ENCODE peak calls at places on chromosome 19, in five cellular contexts. A is ovary, T is SK-N-SH, R is tibial nerve, Z is stomach. E is an unnamed sample. For H3K36me3, the result is how much of the 10 kb centered on the place peaks cover.

GRCh38 chr19:46241676-46242075 is 12.1 kb downstream of the IGFL1 start:
- DNase-seq in A (no peak), T (no peak), R (no peak), Z (no peak), E (no peak)

GRCh38 chr19:51179297-51179696 is 37.2 kb downstream of the SIGLEC7 start:
- DNase-seq in A (no peak), T (no peak), R (no peak), Z (no peak), E (no peak)

GRCh38 chr19:42277821-42278809 is 9.1 kb downstream of the CIC start:
- DNase-seq in A (peak), T (peak), R (no peak), Z (no peak), E (peak)

GRCh38 chr19:42596391-42597071 is 1.8 kb upstream of the CEACAM8 start:
- DNase-seq in A (no peak), T (peak), R (no peak), Z (peak), E (no peak)

GRCh38 chr19:42226886-42227285 is 6.8 kb downstream of the ZNF526 start:
- DNase-seq in A (no peak), T (no peak), R (no peak), Z (no peak), E (no peak)

GRCh38 chr19:50703915-50704548 is 15.6 kb downstream of the SHANK1 start:
- DNase-seq in A (no peak), T (no peak), R (no peak), Z (no peak), E (no peak)

GRCh38 chr19:35408284-35409171 is 37.7 kb downstream of the GPR42 start:
- DNase-seq in A (no peak), T (no peak), R (no peak), Z (no peak), E (no peak)

GRCh38 chr19:48964205-48965032 is 690 bp upstream of the FTL start:
- DNase-seq in A (no peak), T (no peak), R (no peak), Z (peak), E (no peak)

GRCh38 chr19:5607318-5608270 is 15.0 kb downstream of the SAFB2 start:
- DNase-seq in A (no peak), T (no peak), R (no peak), Z (no peak), E (no peak)
- H3K36me3 ChIP-seq in A (under half), T (half or more), R (half or more), Z (half or more), E (half or more)

DNA sequence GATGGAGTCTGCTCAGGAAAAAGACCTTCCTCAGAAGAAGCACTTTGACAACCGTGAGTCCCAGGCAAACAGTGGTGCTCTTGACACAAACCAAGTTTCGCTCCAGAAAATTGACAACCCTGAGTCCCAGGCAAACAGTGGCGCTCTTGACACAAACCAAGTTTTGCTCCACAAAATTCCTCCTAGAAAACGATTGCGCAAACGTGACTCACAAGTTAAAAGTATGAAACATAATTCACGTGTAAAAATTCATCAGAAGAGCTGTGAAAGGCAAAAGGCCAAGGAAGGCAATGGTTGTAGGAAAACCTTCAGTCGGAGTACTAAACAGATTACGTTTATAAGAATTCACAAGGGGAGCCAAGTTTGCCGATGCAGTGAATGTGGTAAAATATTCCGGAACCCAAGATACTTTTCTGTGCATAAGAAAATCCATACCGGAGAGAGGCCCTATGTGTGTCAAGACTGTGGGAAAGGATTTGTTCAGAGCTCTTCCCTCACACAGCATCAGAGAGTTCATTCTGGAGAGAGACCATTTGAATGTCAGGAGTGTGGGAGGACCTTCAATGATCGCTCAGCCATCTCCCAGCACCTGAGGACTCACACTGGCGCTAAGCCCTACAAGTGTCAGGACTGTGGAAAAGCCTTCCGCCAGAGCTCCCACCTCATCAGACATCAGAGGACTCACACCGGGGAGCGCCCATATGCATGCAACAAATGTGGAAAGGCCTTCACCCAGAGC is 16.2 kb upstream of the ZNF544 start:
- DNase-seq in A (no peak), T (no peak), R (no peak), Z (no peak), E (no peak)
- H3K4me3 ChIP-seq in A (no peak), T (no peak), R (no peak), Z (no peak), E (no peak)

DNA sequence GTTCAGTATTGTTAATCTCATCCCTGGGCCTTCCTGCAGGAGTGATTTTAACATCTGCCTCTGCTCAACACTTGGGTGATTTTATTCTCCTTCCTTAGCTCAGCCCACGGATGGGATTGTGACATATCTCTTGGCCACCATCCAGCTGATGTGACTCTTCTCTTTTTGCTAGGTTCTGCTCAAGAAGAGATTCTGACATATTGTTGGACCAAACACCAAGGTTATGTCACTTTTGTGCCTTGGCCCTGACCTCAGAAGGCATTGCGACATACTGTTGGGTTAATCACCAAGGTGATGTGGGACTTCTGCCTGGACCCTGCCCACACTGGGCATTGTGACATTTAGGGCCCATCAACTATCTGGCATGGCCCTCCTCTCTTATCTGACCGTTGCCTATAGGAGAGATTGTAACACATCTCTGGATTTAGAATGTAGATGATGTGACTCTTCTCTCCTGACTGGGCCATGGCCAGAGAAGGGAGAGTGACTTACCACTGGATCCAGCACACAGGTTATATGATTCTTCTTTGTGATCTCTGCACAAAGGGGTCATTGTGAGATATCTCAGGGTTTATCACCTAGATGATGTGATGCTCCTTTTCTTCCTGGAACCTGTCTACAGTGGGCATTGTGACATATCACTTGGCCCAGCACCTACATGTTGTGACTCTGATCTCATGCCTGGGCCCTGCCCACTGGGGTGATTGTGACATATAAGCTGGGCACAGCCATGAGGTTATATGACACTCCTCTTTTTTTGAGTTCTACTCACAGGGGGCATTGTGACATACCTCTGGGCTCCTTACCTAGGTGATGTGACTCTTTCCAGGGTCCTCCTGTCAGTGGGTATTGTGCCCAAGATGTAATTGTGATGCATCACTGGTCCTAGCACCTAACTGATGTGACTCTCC is 88.8 kb downstream of the ZNF429 start:
- DNase-seq in A (no peak), T (no peak), R (no peak), Z (no peak), E (no peak)
- TF ChIP-seq EP300 in A (no peak), T (no peak), R (no peak), Z (no peak), E (no peak)

DNA sequence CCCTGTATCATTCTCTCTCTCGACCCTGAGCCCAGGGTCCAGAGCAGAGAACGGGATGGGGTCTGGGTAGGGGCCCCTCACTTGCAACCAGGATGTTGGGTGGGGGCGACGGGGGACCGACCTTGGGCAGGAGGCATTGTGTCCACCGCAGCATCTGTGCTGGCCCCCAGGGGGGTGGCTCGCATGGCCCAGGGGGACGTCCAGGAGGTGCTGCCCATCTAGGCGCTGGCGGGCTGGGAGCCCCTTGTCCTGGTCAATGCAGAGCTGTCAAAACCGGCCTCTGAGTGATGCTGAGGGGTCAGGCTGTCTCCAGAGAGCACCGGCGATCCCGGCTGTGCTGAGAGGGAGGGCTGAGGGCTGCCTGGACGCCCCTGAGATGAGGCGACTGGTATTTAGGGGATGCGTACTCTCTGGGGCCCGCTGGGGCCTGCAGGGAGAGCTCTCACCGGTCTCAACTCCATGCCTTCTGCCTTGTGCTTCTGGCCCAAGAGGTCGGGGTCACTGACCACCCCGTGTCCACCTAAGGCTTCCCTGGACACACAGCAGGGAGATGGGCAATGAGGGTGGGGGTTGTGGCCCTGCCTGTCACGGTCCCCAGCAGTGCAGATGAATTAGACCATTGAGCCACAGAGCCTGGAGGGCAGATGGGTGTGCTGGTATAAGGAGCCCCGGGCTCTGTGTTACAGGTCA is 8.5 kb downstream of the RPS9 start:
- DNase-seq in A (peak), T (peak), R (no peak), Z (no peak), E (no peak)
- H3K36me3 ChIP-seq in A (under half), T (under half), R (under half), Z (under half), E (under half)

DNA sequence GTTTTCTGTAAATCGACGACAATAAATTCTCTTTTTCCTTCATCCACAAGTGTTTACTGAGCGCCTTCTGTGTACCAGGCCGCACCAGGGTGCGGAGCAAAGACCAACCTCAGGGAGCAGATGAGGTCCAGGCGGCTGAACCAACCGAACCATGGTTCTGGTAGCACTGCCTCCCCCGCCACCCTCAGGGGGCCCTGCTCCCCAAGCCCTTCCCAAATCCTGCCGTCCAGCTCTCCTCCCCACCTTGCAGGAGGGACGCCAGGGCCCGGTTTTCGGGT is 5.1 kb downstream of the RNF225 start:
- DNase-seq in A (no peak), T (no peak), R (no peak), Z (no peak), E (no peak)
- H3K4me3 ChIP-seq in A (peak), T (peak), R (peak), Z (peak), E (peak)

GRCh38 chr19:27858981-27859581 is 1353.9 kb downstream of the UQCRFS1 start:
- DNase-seq in A (no peak), T (no peak), R (no peak), Z (no peak), E (no peak)
- TF ChIP-seq EP300 in A (no peak), T (no peak), R (no peak), Z (no peak), E (no peak)

GRCh38 chr19:9324584-9324962 is 594 bp downstream of the ZNF559 start:
- DNase-seq in A (no peak), T (peak), R (no peak), Z (no peak), E (no peak)

GRCh38 chr19:9323919-9324583 is at the start of gene ZNF559:
- DNase-seq in A (peak), T (peak), R (peak), Z (peak), E (peak)

GRCh38 chr19:9329999-9330398 is 6.0 kb downstream of the ZNF559 start:
- DNase-seq in A (no peak), T (no peak), R (no peak), Z (no peak), E (no peak)
- H3K36me3 ChIP-seq in A (under half), T (under half), R (half or more), Z (under half), E (under half)

GRCh38 chr19:5956323-5956722 is 21.6 kb downstream of the RANBP3 start:
- DNase-seq in A (no peak), T (no peak), R (no peak), Z (no peak), E (no peak)
- H3K4me3 ChIP-seq in A (no peak), T (no peak), R (no peak), Z (no peak), E (no peak)

GRCh38 chr19:7371001-7371400 is 22.3 kb downstream of the ARHGEF18 start:
- DNase-seq in A (no peak), T (no peak), R (no peak), Z (no peak), E (no peak)

GRCh38 chr19:7372810-7373209 is 24.1 kb downstream of the ARHGEF18 start:
- DNase-seq in A (no peak), T (no peak), R (no peak), Z (no peak), E (no peak)

GRCh38 chr19:7373862-7374261 is 25.1 kb downstream of the ARHGEF18 start:
- DNase-seq in A (no peak), T (no peak), R (no peak), Z (no peak), E (no peak)

GRCh38 chr19:7368456-7368855 is 19.7 kb downstream of the ARHGEF18 start:
- DNase-seq in A (peak), T (no peak), R (no peak), Z (no peak), E (no peak)

DNA sequence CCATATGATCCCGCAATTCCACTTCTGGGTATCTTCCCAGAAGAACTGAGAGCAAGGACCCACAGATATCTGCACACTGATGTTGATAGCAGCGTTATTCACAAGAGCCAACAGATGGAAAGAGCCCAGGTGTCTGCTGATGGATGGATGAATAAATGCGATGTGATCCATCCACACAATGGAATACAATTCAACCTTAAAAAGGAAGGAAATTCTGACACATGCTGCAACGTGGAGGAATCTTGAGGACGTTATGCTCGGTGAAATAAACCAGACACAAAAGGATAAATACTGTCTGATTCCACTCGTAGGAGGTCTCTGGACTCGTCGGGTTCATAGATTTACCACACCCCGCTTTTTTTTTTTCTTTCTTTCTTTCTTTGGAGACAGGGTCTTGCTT is 21.8 kb downstream of the ARHGEF18 start:
- DNase-seq in A (no peak), T (no peak), R (no peak), Z (no peak), E (no peak)
- TF ChIP-seq EP300 in A (no peak), T (no peak), R (no peak), Z (no peak), E (no peak)